ENCODE peak calls at places on chromosomes 2 and 18, in seven cellular contexts. N, B, C, X, K, A and H are unnamed samples.
A peak's percentile ranks its signal among the peaks of the same experiment; 100 is the strongest.

GRCh38 chr2:201420442-201421113 is 30.7 kb downstream of the TRAK2 start:
- DNase-seq in A (no peak), N (no peak), K (peak; percentile 81), B (no peak), X (no peak), C (no peak), H (no peak)

GRCh38 chr2:187003038-187003543 is 154.1 kb upstream of the ZSWIM2 start:
- DNase-seq in B (no peak), C (no peak), K (no peak), X (no peak), A (no peak), N (no peak), H (no peak)

GRCh38 chr2:176445831-176446433 is 176.7 kb downstream of the MTX2 start:
- DNase-seq in B (no peak), A (no peak), X (no peak), C (no peak), N (no peak), K (peak; percentile 58), H (no peak)

GRCh38 chr2:240351826-240352426 is 83.5 kb upstream of the GPC1 start:
- DNase-seq in B (no peak), X (no peak), K (no peak), C (no peak), A (no peak), N (no peak), H (no peak)

GRCh38 chr18:68778280-68778875 is 19.5 kb upstream of the CCDC102B start:
- DNase-seq in X (no peak), K (no peak), A (no peak), B (no peak), C (no peak), N (no peak), H (no peak)

GRCh38 chr2:30714811-30715709 is 92.2 kb downstream of the CAPN13 start:
- DNase-seq in N (no peak), A (no peak), B (no peak), K (no peak), X (no peak), C (no peak), H (no peak)

GRCh38 chr2:100247256-100248043 is 74.9 kb downstream of the LONRF2 start:
- DNase-seq in A (no peak), B (peak; percentile 89), C (no peak), X (peak; percentile 71), N (no peak), K (no peak), H (no peak)

GRCh38 chr2:233772153-233772552 is 6.0 kb upstream of the MROH2A start:
- DNase-seq in X (no peak), B (no peak), A (no peak), C (no peak), N (no peak), K (no peak), H (no peak)

GRCh38 chr2:128028668-128029054 is 802 bp upstream of the SAP130 start:
- DNase-seq in B (no peak), N (no peak), C (no peak), X (no peak), A (no peak), K (no peak), H (peak; percentile 13)

GRCh38 chr2:136135924-136136906 is 18.3 kb upstream of the CXCR4 start:
- DNase-seq in C (no peak), B (peak; percentile 69), A (peak; percentile 57), X (peak; percentile 44), K (no peak), N (no peak), H (no peak)

GRCh38 chr18:50298443-50299284 is 11.2 kb upstream of the CXXC1 start:
- DNase-seq in N (no peak), X (no peak), B (no peak), A (no peak), K (no peak), C (no peak), H (no peak)

GRCh38 chr2:20436716-20437470 is 10.0 kb upstream of the RHOB start:
- DNase-seq in C (no peak), K (no peak), B (no peak), A (no peak), N (no peak), X (no peak), H (no peak)

GRCh38 chr2:100653449-100654045 is 90.8 kb downstream of the PDCL3 start:
- DNase-seq in B (no peak), C (no peak), N (no peak), K (no peak), X (no peak), A (peak; percentile 33), H (no peak)

GRCh38 chr2:237894396-237894979 is 35.1 kb downstream of the RAMP1 start:
- DNase-seq in K (no peak), A (no peak), B (no peak), X (no peak), N (no peak), C (no peak), H (no peak)

GRCh38 chr2:196293751-196294486 is 122.5 kb upstream of the STK17B start:
- DNase-seq in C (no peak), K (peak; percentile 89), B (no peak), N (no peak), A (no peak), X (no peak), H (peak; percentile 68)

GRCh38 chr18:51342815-51343214 is 145.3 kb upstream of the MEX3C start:
- DNase-seq in A (peak; percentile 24), X (no peak), C (no peak), B (no peak), N (no peak), K (no peak), H (peak; percentile 2)

GRCh38 chr2:104901037-104901851 is 47.3 kb downstream of the POU3F3 start:
- DNase-seq in K (no peak), X (no peak), N (no peak), C (no peak), B (no peak), A (no peak), H (no peak)

GRCh38 chr2:56026828-56027227 is 103.2 kb upstream of the EFEMP1 start:
- DNase-seq in X (no peak), N (no peak), C (no peak), K (no peak), A (no peak), B (no peak), H (no peak)

GRCh38 chr2:239294571-239295054 is 106.2 kb downstream of the HDAC4 start:
- DNase-seq in B (no peak), N (no peak), C (no peak), X (no peak), K (no peak), A (no peak), H (no peak)

GRCh38 chr2:97868986-97869721 is 126.6 kb downstream of the TMEM131 start:
- DNase-seq in K (peak; percentile 95), X (no peak), B (no peak), A (no peak), N (no peak), C (peak; percentile 28), H (peak; percentile 88)

GRCh38 chr18:35289293-35290069 is 548 bp downstream of the ZSCAN30 start:
- DNase-seq in K (peak; percentile 16), X (peak; percentile 41), N (no peak), A (no peak), C (peak; percentile 61), B (no peak), H (peak; percentile 1)

GRCh38 chr2:225040862-225041209 is 1.4 kb downstream of the DOCK10 start:
- DNase-seq in K (peak; percentile 20), A (peak; percentile 71), C (no peak), B (no peak), X (peak; percentile 22), N (peak; percentile 71), H (no peak)

GRCh38 chr2:46780411-46780800 is 135.2 kb downstream of the MCFD2 start:
- DNase-seq in C (peak; percentile 28), K (no peak), A (no peak), N (no peak), X (no peak), B (no peak), H (no peak)